ENCODE peak calls at places on chromosomes 12 and 14, in ten cellular contexts. One of them, this sample, is unnamed.

GRCh38 chr12:9813821-9814798 is 13.2 kb upstream of the KLRF1 start:
- DNase-seq in endothelial cell: peak; percentile 85
- DNase-seq in mucosa of descending colon: peak; percentile 85
- DNase-seq in mesothelial cell of epicardium: peak; percentile 72
- DNase-seq in BE2C: peak; percentile 68
- DNase-seq in upper lobe of right lung: peak; percentile 91
- DNase-seq in GM20000: peak; percentile 84
- DNase-seq in choroid plexus epithelial cell: peak; percentile 70
- DNase-seq in epithelial cell of esophagus: peak; percentile 74
- DNase-seq in Peyer's patch: peak; percentile 80
- DNase-seq in this sample: peak; percentile 26

GRCh38 chr12:132172619-132173018 is 28.4 kb downstream of the NOC4L start:
- DNase-seq in endothelial cell: no peak
- DNase-seq in mucosa of descending colon: peak; percentile 29
- DNase-seq in mesothelial cell of epicardium: no peak
- DNase-seq in BE2C: no peak
- DNase-seq in upper lobe of right lung: peak; percentile 56
- DNase-seq in GM20000: no peak
- DNase-seq in choroid plexus epithelial cell: no peak
- DNase-seq in epithelial cell of esophagus: no peak
- DNase-seq in Peyer's patch: no peak
- DNase-seq in this sample: no peak

GRCh38 chr12:19388131-19388549 is 51.2 kb upstream of the AEBP2 start:
- DNase-seq in endothelial cell: no peak
- DNase-seq in mucosa of descending colon: no peak
- DNase-seq in mesothelial cell of epicardium: no peak
- DNase-seq in BE2C: no peak
- DNase-seq in upper lobe of right lung: peak; percentile 9
- DNase-seq in GM20000: no peak
- DNase-seq in choroid plexus epithelial cell: peak; percentile 50
- DNase-seq in epithelial cell of esophagus: no peak
- DNase-seq in Peyer's patch: no peak
- DNase-seq in this sample: no peak

GRCh38 chr12:94171595-94171930 is 23.2 kb downstream of the PLXNC1 start:
- DNase-seq in endothelial cell: no peak
- DNase-seq in mucosa of descending colon: no peak
- DNase-seq in mesothelial cell of epicardium: no peak
- DNase-seq in BE2C: no peak
- DNase-seq in upper lobe of right lung: no peak
- DNase-seq in GM20000: no peak
- DNase-seq in choroid plexus epithelial cell: peak; percentile 50
- DNase-seq in epithelial cell of esophagus: no peak
- DNase-seq in Peyer's patch: no peak
- DNase-seq in this sample: no peak

GRCh38 chr12:102950107-102950949 is 7.1 kb upstream of the ASCL1 start:
- DNase-seq in endothelial cell: peak; percentile 62
- DNase-seq in mucosa of descending colon: no peak
- DNase-seq in mesothelial cell of epicardium: no peak
- DNase-seq in BE2C: peak; percentile 34
- DNase-seq in upper lobe of right lung: no peak
- DNase-seq in GM20000: peak; percentile 37
- DNase-seq in choroid plexus epithelial cell: no peak
- DNase-seq in epithelial cell of esophagus: no peak
- DNase-seq in Peyer's patch: no peak
- DNase-seq in this sample: no peak

GRCh38 chr12:62319058-62319457 is 58.9 kb downstream of the USP15 start:
- DNase-seq in endothelial cell: no peak
- DNase-seq in mucosa of descending colon: no peak
- DNase-seq in mesothelial cell of epicardium: no peak
- DNase-seq in BE2C: no peak
- DNase-seq in upper lobe of right lung: no peak
- DNase-seq in GM20000: no peak
- DNase-seq in choroid plexus epithelial cell: no peak
- DNase-seq in epithelial cell of esophagus: no peak
- DNase-seq in Peyer's patch: no peak
- DNase-seq in this sample: no peak

GRCh38 chr12:50715174-50715573 is 48.7 kb upstream of the ATF1 start:
- DNase-seq in endothelial cell: no peak
- DNase-seq in mucosa of descending colon: no peak
- DNase-seq in mesothelial cell of epicardium: no peak
- DNase-seq in BE2C: no peak
- DNase-seq in upper lobe of right lung: no peak
- DNase-seq in GM20000: no peak
- DNase-seq in choroid plexus epithelial cell: peak; percentile 60
- DNase-seq in epithelial cell of esophagus: no peak
- DNase-seq in Peyer's patch: no peak
- DNase-seq in this sample: no peak

GRCh38 chr12:51217133-51217967 is 512 bp downstream of the POU6F1 start:
- DNase-seq in endothelial cell: peak; percentile 45
- DNase-seq in mucosa of descending colon: peak; percentile 82
- DNase-seq in mesothelial cell of epicardium: peak; percentile 61
- DNase-seq in BE2C: peak; percentile 59
- DNase-seq in upper lobe of right lung: peak; percentile 87
- DNase-seq in GM20000: peak; percentile 88
- DNase-seq in choroid plexus epithelial cell: peak; percentile 26
- DNase-seq in epithelial cell of esophagus: no peak
- DNase-seq in Peyer's patch: peak; percentile 68
- DNase-seq in this sample: peak; percentile 67

GRCh38 chr12:80966001-80966400 is 28.3 kb upstream of the LIN7A start:
- DNase-seq in endothelial cell: no peak
- DNase-seq in mucosa of descending colon: no peak
- DNase-seq in mesothelial cell of epicardium: no peak
- DNase-seq in BE2C: no peak
- DNase-seq in upper lobe of right lung: no peak
- DNase-seq in GM20000: no peak
- DNase-seq in choroid plexus epithelial cell: no peak
- DNase-seq in epithelial cell of esophagus: no peak
- DNase-seq in Peyer's patch: no peak
- DNase-seq in this sample: no peak

GRCh38 chr14:75720828-75721227 is 59.8 kb downstream of the TTLL5 start:
- DNase-seq in endothelial cell: no peak
- DNase-seq in mucosa of descending colon: no peak
- DNase-seq in mesothelial cell of epicardium: no peak
- DNase-seq in BE2C: no peak
- DNase-seq in upper lobe of right lung: no peak
- DNase-seq in GM20000: no peak
- DNase-seq in choroid plexus epithelial cell: peak; percentile 80
- DNase-seq in epithelial cell of esophagus: no peak
- DNase-seq in Peyer's patch: no peak
- DNase-seq in this sample: peak; percentile 65

GRCh38 chr12:71867131-71867530 is 27.6 kb downstream of the TBC1D15 start:
- DNase-seq in endothelial cell: no peak
- DNase-seq in mucosa of descending colon: no peak
- DNase-seq in mesothelial cell of epicardium: no peak
- DNase-seq in BE2C: no peak
- DNase-seq in upper lobe of right lung: no peak
- DNase-seq in GM20000: no peak
- DNase-seq in choroid plexus epithelial cell: no peak
- DNase-seq in epithelial cell of esophagus: no peak
- DNase-seq in Peyer's patch: no peak
- DNase-seq in this sample: no peak

GRCh38 chr12:59615392-59616165 is 19.8 kb downstream of the SLC16A7 start:
- DNase-seq in endothelial cell: no peak
- DNase-seq in mucosa of descending colon: no peak
- DNase-seq in mesothelial cell of epicardium: no peak
- DNase-seq in BE2C: peak; percentile 35
- DNase-seq in upper lobe of right lung: no peak
- DNase-seq in GM20000: no peak
- DNase-seq in choroid plexus epithelial cell: no peak
- DNase-seq in epithelial cell of esophagus: no peak
- DNase-seq in Peyer's patch: no peak
- DNase-seq in this sample: no peak

GRCh38 chr12:127078577-127079350 is 1188.2 kb upstream of the TMEM132C start:
- DNase-seq in endothelial cell: no peak
- DNase-seq in mucosa of descending colon: no peak
- DNase-seq in mesothelial cell of epicardium: no peak
- DNase-seq in BE2C: no peak
- DNase-seq in upper lobe of right lung: no peak
- DNase-seq in GM20000: no peak
- DNase-seq in choroid plexus epithelial cell: no peak
- DNase-seq in epithelial cell of esophagus: no peak
- DNase-seq in Peyer's patch: no peak
- DNase-seq in this sample: no peak

GRCh38 chr14:104598461-104599273 is 5.9 kb downstream of the TMEM179 start:
- DNase-seq in endothelial cell: no peak
- DNase-seq in mucosa of descending colon: no peak
- DNase-seq in mesothelial cell of epicardium: no peak
- DNase-seq in BE2C: peak; percentile 16
- DNase-seq in upper lobe of right lung: peak; percentile 61
- DNase-seq in GM20000: no peak
- DNase-seq in choroid plexus epithelial cell: no peak
- DNase-seq in epithelial cell of esophagus: no peak
- DNase-seq in Peyer's patch: peak; percentile 45
- DNase-seq in this sample: no peak

GRCh38 chr14:56594428-56594827 is 14.8 kb downstream of the TMEM260 start:
- DNase-seq in endothelial cell: no peak
- DNase-seq in mucosa of descending colon: no peak
- DNase-seq in mesothelial cell of epicardium: no peak
- DNase-seq in BE2C: no peak
- DNase-seq in upper lobe of right lung: no peak
- DNase-seq in GM20000: no peak
- DNase-seq in choroid plexus epithelial cell: no peak
- DNase-seq in epithelial cell of esophagus: no peak
- DNase-seq in Peyer's patch: no peak
- DNase-seq in this sample: no peak

DNA sequence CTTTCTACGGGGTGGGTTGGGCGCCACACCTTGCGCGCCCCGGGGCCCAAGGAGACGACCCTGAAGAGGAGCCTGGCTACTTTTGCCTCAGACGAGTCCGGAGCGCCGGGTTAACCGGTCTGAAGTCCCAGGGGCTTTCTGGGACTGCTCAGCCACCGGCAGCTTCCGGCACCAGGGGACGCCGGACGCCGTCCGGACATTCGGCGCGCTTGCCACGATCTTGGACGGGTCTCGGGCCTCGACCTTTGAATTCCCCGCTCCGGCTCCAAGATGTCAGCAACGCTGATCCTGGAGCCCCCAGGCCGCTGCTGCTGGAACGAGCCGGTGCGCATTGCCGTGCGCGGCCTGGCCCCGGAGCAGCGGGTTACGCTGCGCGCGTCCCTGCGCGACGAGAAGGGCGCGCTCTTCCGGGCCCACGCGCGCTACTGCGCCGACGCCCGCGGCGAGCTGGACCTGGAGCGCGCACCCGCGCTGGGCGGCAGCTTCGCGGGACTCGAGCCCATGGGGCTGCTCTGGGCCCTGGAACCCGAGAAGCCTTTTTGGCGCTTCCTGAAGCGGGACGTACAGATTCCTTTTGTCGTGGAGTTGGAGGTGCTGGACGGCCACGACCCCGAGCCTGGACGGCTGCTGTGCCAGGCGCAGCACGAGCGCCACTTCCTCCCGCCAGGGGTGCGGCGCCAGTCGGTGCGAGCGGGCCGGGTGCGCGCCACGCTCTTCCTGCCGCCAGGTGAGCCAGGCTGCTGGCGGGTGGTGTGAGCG is at the start of gene ACOT4:
- DNase-seq in endothelial cell: peak; percentile 34
- DNase-seq in mucosa of descending colon: peak; percentile 69
- DNase-seq in mesothelial cell of epicardium: peak; percentile 51
- DNase-seq in BE2C: no peak
- DNase-seq in upper lobe of right lung: peak; percentile 80
- DNase-seq in GM20000: peak; percentile 86
- DNase-seq in choroid plexus epithelial cell: peak; percentile 37
- DNase-seq in epithelial cell of esophagus: peak; percentile 51
- DNase-seq in Peyer's patch: peak; percentile 80
- DNase-seq in this sample: peak; percentile 40
- TF ChIP-seq CTCF in endothelial cell: no peak
- TF ChIP-seq CTCF in mucosa of descending colon: peak; percentile 8
- TF ChIP-seq CTCF in mesothelial cell of epicardium: no peak
- TF ChIP-seq CTCF in BE2C: no peak
- TF ChIP-seq CTCF in upper lobe of right lung: peak; percentile 11
- TF ChIP-seq CTCF in GM20000: no peak
- TF ChIP-seq CTCF in choroid plexus epithelial cell: no peak
- TF ChIP-seq CTCF in epithelial cell of esophagus: no peak
- TF ChIP-seq CTCF in Peyer's patch: peak; percentile 58
- TF ChIP-seq CTCF in this sample: no peak

DNA sequence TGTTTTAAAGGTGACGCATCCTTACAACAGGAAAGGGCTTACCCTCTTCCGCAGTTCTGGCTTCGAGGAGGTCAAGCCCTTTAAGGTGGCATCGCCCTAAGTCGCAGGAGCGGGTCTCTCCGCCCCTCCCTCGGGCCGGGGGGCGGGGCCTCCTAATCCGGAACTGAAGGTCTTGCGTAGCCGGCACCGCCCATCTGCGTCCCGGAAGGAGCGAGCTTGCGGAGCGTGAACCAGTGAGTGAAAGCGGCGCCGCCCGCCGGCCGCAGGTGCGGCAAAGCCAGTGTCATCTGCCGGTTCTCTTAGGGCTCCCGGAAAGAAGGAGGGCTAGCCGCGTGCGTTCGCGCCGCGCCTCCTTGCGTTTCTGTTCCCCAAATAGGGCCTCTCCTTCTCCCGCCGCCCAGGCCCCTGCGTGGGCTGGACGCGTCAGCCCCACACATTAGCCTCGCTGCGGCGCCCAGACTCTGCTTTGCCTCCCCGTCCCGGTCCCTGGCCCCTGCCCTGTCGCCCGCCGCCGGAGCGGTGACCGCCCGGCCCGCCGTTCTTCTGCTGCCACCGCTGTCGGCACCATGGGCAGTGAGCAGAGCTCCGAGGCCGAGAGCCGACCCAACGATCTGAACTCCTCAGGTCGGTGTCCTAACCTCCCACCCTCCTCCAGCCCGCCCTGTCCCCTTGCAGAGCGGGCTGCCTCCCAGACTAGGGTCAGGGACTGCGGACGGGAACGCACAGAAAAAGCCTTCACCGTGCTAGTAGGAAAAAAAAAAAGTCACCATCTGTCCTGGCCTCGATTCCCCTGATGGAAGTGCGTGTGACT is at the start of gene BORCS5:
- DNase-seq in endothelial cell: peak; percentile 90
- DNase-seq in mucosa of descending colon: peak; percentile 100
- DNase-seq in mesothelial cell of epicardium: peak; percentile 89
- DNase-seq in BE2C: peak; percentile 98
- DNase-seq in upper lobe of right lung: peak; percentile 99
- DNase-seq in GM20000: peak; percentile 96
- DNase-seq in choroid plexus epithelial cell: peak; percentile 90
- DNase-seq in epithelial cell of esophagus: peak; percentile 98
- DNase-seq in Peyer's patch: peak; percentile 98
- DNase-seq in this sample: peak; percentile 99
- TF ChIP-seq CTCF in endothelial cell: no peak
- TF ChIP-seq CTCF in mucosa of descending colon: no peak
- TF ChIP-seq CTCF in mesothelial cell of epicardium: no peak
- TF ChIP-seq CTCF in BE2C: peak; percentile 3
- TF ChIP-seq CTCF in upper lobe of right lung: peak; percentile 21
- TF ChIP-seq CTCF in GM20000: no peak
- TF ChIP-seq CTCF in choroid plexus epithelial cell: peak; percentile 43
- TF ChIP-seq CTCF in epithelial cell of esophagus: peak; percentile 22
- TF ChIP-seq CTCF in Peyer's patch: no peak
- TF ChIP-seq CTCF in this sample: no peak

GRCh38 chr14:94670692-94671285 is 58.6 kb downstream of the SERPINA3 start:
- DNase-seq in endothelial cell: no peak
- DNase-seq in mucosa of descending colon: no peak
- DNase-seq in mesothelial cell of epicardium: no peak
- DNase-seq in BE2C: no peak
- DNase-seq in upper lobe of right lung: no peak
- DNase-seq in GM20000: no peak
- DNase-seq in choroid plexus epithelial cell: no peak
- DNase-seq in epithelial cell of esophagus: no peak
- DNase-seq in Peyer's patch: no peak
- DNase-seq in this sample: no peak
- TF ChIP-seq CTCF in endothelial cell: no peak
- TF ChIP-seq CTCF in mucosa of descending colon: no peak
- TF ChIP-seq CTCF in mesothelial cell of epicardium: no peak
- TF ChIP-seq CTCF in BE2C: no peak
- TF ChIP-seq CTCF in upper lobe of right lung: no peak
- TF ChIP-seq CTCF in GM20000: no peak
- TF ChIP-seq CTCF in choroid plexus epithelial cell: no peak
- TF ChIP-seq CTCF in epithelial cell of esophagus: no peak
- TF ChIP-seq CTCF in Peyer's patch: no peak
- TF ChIP-seq CTCF in this sample: no peak

GRCh38 chr14:72863216-72864006 is 30.5 kb downstream of the DPF3 start:
- DNase-seq in endothelial cell: no peak
- DNase-seq in mucosa of descending colon: no peak
- DNase-seq in mesothelial cell of epicardium: no peak
- DNase-seq in BE2C: no peak
- DNase-seq in upper lobe of right lung: no peak
- DNase-seq in GM20000: peak; percentile 18
- DNase-seq in choroid plexus epithelial cell: no peak
- DNase-seq in epithelial cell of esophagus: no peak
- DNase-seq in Peyer's patch: no peak
- DNase-seq in this sample: no peak
- TF ChIP-seq CTCF in endothelial cell: no peak
- TF ChIP-seq CTCF in mucosa of descending colon: no peak
- TF ChIP-seq CTCF in mesothelial cell of epicardium: no peak
- TF ChIP-seq CTCF in BE2C: no peak
- TF ChIP-seq CTCF in upper lobe of right lung: no peak
- TF ChIP-seq CTCF in GM20000: no peak
- TF ChIP-seq CTCF in choroid plexus epithelial cell: no peak
- TF ChIP-seq CTCF in epithelial cell of esophagus: no peak
- TF ChIP-seq CTCF in Peyer's patch: no peak
- TF ChIP-seq CTCF in this sample: no peak

This sample was measured in pancreas.